ENCODE peak calls at places on chromosomes 1 and 21, in eight cellular contexts. S is effector CD8-positive, alpha-beta T cell; K is neural crest cell; C is Daoy; B is A549; M is ELR; T is SK-N-DZ; X is activated CD8-positive, alpha-beta memory T cell treated with anti-CD3 and anti-CD28 coated beads for 48 hours. H is an unnamed sample.

GRCh38 chr1:182309631-182310351 is 81.8 kb downstream of the GLUL start:
- DNase-seq in S (no peak), K (no peak), C (peak), B (no peak), M (no peak), T (no peak), X (no peak), H (no peak)

GRCh38 chr1:37298769-37299168 is 175.6 kb upstream of the ZC3H12A start:
- DNase-seq in S (no peak), K (no peak), C (no peak), B (no peak), M (no peak), T (no peak), X (no peak), H (no peak)

GRCh38 chr1:231724876-231725647 is 98.5 kb downstream of the DISC1 start:
- DNase-seq in S (no peak), K (peak), C (peak), B (peak), M (peak), T (peak), X (no peak), H (peak)

GRCh38 chr1:21570885-21571284 is 61.7 kb downstream of the ALPL start:
- DNase-seq in S (no peak), K (no peak), C (no peak), B (no peak), M (no peak), T (no peak), X (no peak), H (no peak)

GRCh38 chr21:45029298-45029967 is 44.9 kb upstream of the ADARB1 start:
- DNase-seq in S (no peak), K (peak), C (no peak), B (no peak), M (no peak), T (peak), X (no peak), H (no peak)

GRCh38 chr1:113930499-113931161 is 1.5 kb downstream of the HIPK1 start:
- DNase-seq in S (peak), K (no peak), C (peak), B (peak), M (peak), T (no peak), X (peak), H (peak)

GRCh38 chr1:228104526-228105251 is 1.6 kb upstream of the C1orf35 start:
- DNase-seq in S (no peak), K (no peak), C (no peak), B (no peak), M (no peak), T (no peak), X (no peak), H (no peak)

GRCh38 chr1:227401562-227402342 is 83.5 kb upstream of the CDC42BPA start:
- DNase-seq in S (no peak), K (no peak), C (no peak), B (no peak), M (no peak), T (no peak), X (no peak), H (no peak)

GRCh38 chr1:14567056-14567455 is 31.4 kb upstream of the KAZN start:
- DNase-seq in S (no peak), K (no peak), C (no peak), B (no peak), M (no peak), T (no peak), X (no peak), H (no peak)

GRCh38 chr1:112172294-112172882 is 182.9 kb upstream of the KCND3 start:
- DNase-seq in S (no peak), K (peak), C (no peak), B (no peak), M (peak), T (no peak), X (no peak), H (peak)

GRCh38 chr1:206834711-206835110 is 30.7 kb upstream of the IL20 start:
- DNase-seq in S (no peak), K (no peak), C (peak), B (no peak), M (peak), T (no peak), X (no peak), H (peak)

H was measured in HCEC 1CT.